ENCODE peak calls at places on chromosome 21, in five cellular contexts. U is GM12878, W is K562, M is H1, K is HCT116. I is an unnamed sample. For H3K4me1, the result is how much of the 10 kb centered on the place peaks cover.

GRCh38 chr21:19607983-19608668 is 1204.5 kb upstream of the TMPRSS15 start:
- DNase-seq in U (no peak), W (peak), M (no peak), K (no peak), I (no peak)

GRCh38 chr21:42542596-42542995 is 28.9 kb downstream of the SLC37A1 start:
- DNase-seq in U (no peak), W (no peak), M (no peak), K (no peak), I (no peak)

GRCh38 chr21:41247561-41247968 is 69.0 kb upstream of the FAM3B start:
- DNase-seq in U (no peak), W (peak), M (no peak), K (no peak), I (no peak)

GRCh38 chr21:25462517-25462971 is 144.7 kb downstream of the MRPL39 start:
- DNase-seq in U (peak), W (no peak), M (no peak), K (no peak), I (no peak)

GRCh38 chr21:27060190-27060589 is 93.3 kb upstream of the ADAMTS5 start:
- DNase-seq in U (no peak), W (no peak), M (no peak), K (no peak), I (no peak)

GRCh38 chr21:41582866-41583265 is 74.9 kb upstream of the TMPRSS2 start:
- DNase-seq in U (no peak), W (no peak), M (no peak), K (no peak), I (no peak)

GRCh38 chr21:44420416-44421205 is 34.7 kb upstream of the LRRC3 start:
- DNase-seq in U (no peak), W (no peak), M (no peak), K (no peak), I (no peak)

GRCh38 chr21:33685613-33686197 is 43.4 kb downstream of the ITSN1 start:
- DNase-seq in U (no peak), W (no peak), M (no peak), K (no peak), I (peak)

GRCh38 chr21:43340491-43341348 is 86.2 kb downstream of the SIK1 start:
- DNase-seq in U (no peak), W (peak), M (no peak), K (peak), I (peak)

GRCh38 chr21:16081304-16081703 is 351.5 kb downstream of the USP25 start:
- DNase-seq in U (no peak), W (no peak), M (no peak), K (no peak), I (no peak)

GRCh38 chr21:44418108-44418875 is 37.0 kb upstream of the LRRC3 start:
- DNase-seq in U (no peak), W (no peak), M (no peak), K (no peak), I (no peak)

GRCh38 chr21:44437696-44438431 is 17.4 kb upstream of the LRRC3 start:
- DNase-seq in U (no peak), W (no peak), M (no peak), K (no peak), I (no peak)

GRCh38 chr21:43779660-43780059 is 3.6 kb upstream of the CSTB start:
- DNase-seq in U (no peak), W (no peak), M (no peak), K (no peak), I (no peak)

GRCh38 chr21:41952568-41953248 is 1.1 kb downstream of the C2CD2 start:
- DNase-seq in U (no peak), W (no peak), M (no peak), K (no peak), I (no peak)

GRCh38 chr21:41481191-41481590 is 26.8 kb downstream of the TMPRSS2 start:
- DNase-seq in U (no peak), W (no peak), M (no peak), K (no peak), I (no peak)

GRCh38 chr21:29704719-29705118 is 235.1 kb downstream of the GRIK1 start:
- DNase-seq in U (no peak), W (no peak), M (no peak), K (no peak), I (no peak)

GRCh38 chr21:26199471-26199870 is 28.9 kb upstream of the APP start:
- DNase-seq in U (no peak), W (no peak), M (no peak), K (no peak), I (no peak)

GRCh38 chr21:33686386-33686785 is 44.1 kb downstream of the ITSN1 start:
- DNase-seq in U (no peak), W (no peak), M (no peak), K (no peak), I (no peak)

GRCh38 chr21:20388400-20388799 is 609.8 kb upstream of the NCAM2 start:
- DNase-seq in U (no peak), W (peak), M (no peak), K (no peak), I (no peak)

GRCh38 chr21:43303240-43304178 is 123.4 kb downstream of the SIK1 start:
- DNase-seq in U (no peak), W (no peak), M (no peak), K (no peak), I (no peak)

GRCh38 chr21:42169758-42170157 is 49.2 kb upstream of the ABCG1 start:
- DNase-seq in U (no peak), W (no peak), M (no peak), K (no peak), I (no peak)

GRCh38 chr21:41960386-41960785 is 6.6 kb upstream of the C2CD2 start:
- DNase-seq in U (no peak), W (no peak), M (no peak), K (no peak), I (no peak)

GRCh38 chr21:27173052-27173451 is 206.2 kb upstream of the ADAMTS5 start:
- DNase-seq in U (no peak), W (no peak), M (no peak), K (no peak), I (no peak)

GRCh38 chr21:20404915-20405314 is 593.3 kb upstream of the NCAM2 start:
- DNase-seq in U (no peak), W (peak), M (no peak), K (no peak), I (no peak)

GRCh38 chr21:29075706-29076447 is 2.4 kb upstream of the CCT8 start:
- DNase-seq in U (no peak), W (no peak), M (no peak), K (peak), I (no peak)

GRCh38 chr21:21715286-21715969 is 717.2 kb downstream of the NCAM2 start:
- DNase-seq in U (no peak), W (no peak), M (no peak), K (no peak), I (no peak)

GRCh38 chr21:10273196-10273595 is 248.2 kb upstream of the TPTE start:
- DNase-seq in U (no peak), W (no peak), M (no peak), K (no peak), I (no peak)

GRCh38 chr21:24367936-24368335 is 1239.3 kb downstream of the MRPL39 start:
- DNase-seq in U (no peak), W (no peak), M (no peak), K (no peak), I (no peak)

GRCh38 chr21:24045775-24046215 is 1561.5 kb downstream of the MRPL39 start:
- DNase-seq in U (no peak), W (peak), M (no peak), K (no peak), I (peak)

GRCh38 chr21:29991624-29992023 is 51.8 kb upstream of the GRIK1 start:
- DNase-seq in U (no peak), W (no peak), M (no peak), K (no peak), I (no peak)

GRCh38 chr21:44441581-44442265 is 13.6 kb upstream of the LRRC3 start:
- DNase-seq in U (no peak), W (no peak), M (no peak), K (no peak), I (no peak)

GRCh38 chr21:42666918-42667317 is 13.5 kb downstream of the PDE9A start:
- DNase-seq in U (no peak), W (no peak), M (no peak), K (no peak), I (no peak)

GRCh38 chr21:43312011-43312410 is 114.9 kb downstream of the SIK1 start:
- DNase-seq in U (no peak), W (no peak), M (no peak), K (no peak), I (no peak)

GRCh38 chr21:28910280-28910887 is 82.3 kb downstream of the LTN1 start:
- DNase-seq in U (no peak), W (no peak), M (no peak), K (no peak), I (no peak)

GRCh38 chr21:14755086-14755485 is 209.0 kb upstream of the SAMSN1 start:
- DNase-seq in U (no peak), W (peak), M (no peak), K (no peak), I (no peak)
- H3K4me1 ChIP-seq in U (under half), W (under half), M (under half), K (under half), I (under half)

GRCh38 chr21:38699048-38699447 is 106.7 kb upstream of the ETS2 start:
- DNase-seq in U (no peak), W (peak), M (no peak), K (no peak), I (peak)

GRCh38 chr21:38691626-38692025 is 114.1 kb upstream of the ETS2 start:
- DNase-seq in U (no peak), W (no peak), M (no peak), K (no peak), I (no peak)

GRCh38 chr21:38702196-38702595 is 103.5 kb upstream of the ETS2 start:
- DNase-seq in U (no peak), W (no peak), M (no peak), K (no peak), I (no peak)

DNA sequence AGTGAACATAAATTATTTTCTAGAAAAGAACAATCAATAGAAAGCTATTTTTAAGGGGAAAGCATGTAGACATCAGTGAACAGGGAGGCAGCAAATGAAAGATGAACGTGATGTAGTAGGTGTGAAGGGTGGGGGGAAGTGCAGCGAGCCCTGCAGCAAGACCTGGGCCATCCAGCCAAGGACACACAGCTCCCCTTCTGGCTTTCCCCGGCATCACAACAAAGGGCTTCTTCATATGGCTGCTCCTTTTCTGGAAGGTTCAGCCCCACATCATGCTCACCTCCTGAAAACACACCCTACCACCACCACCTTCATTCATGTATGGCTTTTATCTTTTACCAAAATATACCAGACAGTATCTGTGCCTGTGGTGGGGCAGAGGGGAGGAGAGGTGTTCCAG is 109.1 kb upstream of the ETS2 start:
- DNase-seq in U (no peak), W (no peak), M (no peak), K (no peak), I (no peak)
- TF ChIP-seq YY1 in U (no peak), W (no peak), M (no peak), K (no peak), I (no peak)

GRCh38 chr21:45788198-45788597 is 144.7 kb downstream of the PCBP3 start:
- DNase-seq in U (no peak), W (no peak), M (no peak), K (no peak), I (no peak)

GRCh38 chr21:45790427-45790826 is 146.9 kb downstream of the PCBP3 start:
- DNase-seq in U (no peak), W (no peak), M (no peak), K (no peak), I (no peak)

GRCh38 chr21:45786660-45787059 is 143.1 kb downstream of the PCBP3 start:
- DNase-seq in U (no peak), W (no peak), M (no peak), K (no peak), I (no peak)

GRCh38 chr21:45787371-45787770 is 143.8 kb downstream of the PCBP3 start:
- DNase-seq in U (no peak), W (no peak), M (no peak), K (no peak), I (no peak)

DNA sequence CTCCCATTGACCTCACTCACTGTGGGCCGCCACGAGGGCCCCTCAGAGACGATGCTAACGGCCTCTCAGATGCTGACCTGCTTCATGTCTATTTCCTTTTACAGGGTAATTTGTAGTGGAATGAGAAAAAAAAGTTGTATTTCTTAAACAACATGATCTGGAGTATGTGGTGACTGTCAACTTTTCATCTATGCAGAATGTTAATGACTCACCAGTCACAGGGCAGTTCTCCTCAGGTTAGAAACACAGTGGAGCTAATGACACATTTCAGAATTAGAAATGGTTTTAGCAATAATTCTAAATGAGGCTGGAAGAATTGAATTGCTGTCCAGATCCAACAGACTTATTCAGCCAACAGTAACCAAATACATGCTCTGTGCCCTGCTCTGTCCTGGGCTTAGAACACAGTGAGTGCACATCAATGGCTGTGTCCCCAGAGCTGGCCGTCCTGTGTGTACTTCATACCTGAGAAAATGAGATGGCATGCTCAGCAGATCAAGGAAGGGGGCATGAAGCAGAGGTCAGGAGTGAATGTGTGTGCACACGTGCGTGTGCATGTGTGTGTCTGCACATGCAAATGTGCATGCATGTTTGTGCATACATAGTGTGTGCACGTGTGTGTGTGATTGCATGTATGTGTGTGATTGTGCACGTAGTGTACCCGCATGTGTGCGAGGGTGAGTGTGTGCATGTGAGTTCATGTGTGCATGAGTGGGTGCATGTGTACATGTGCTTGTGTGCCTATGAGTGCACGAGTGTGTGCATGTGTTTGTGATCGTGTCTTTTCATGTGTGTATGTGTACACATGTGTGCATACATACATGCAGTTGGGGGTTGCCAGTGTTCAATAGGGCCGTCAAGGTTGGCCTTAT is 145.3 kb downstream of the PCBP3 start:
- DNase-seq in U (no peak), W (no peak), M (no peak), K (no peak), I (no peak)
- H3K4me1 ChIP-seq in U (under half), W (under half), M (under half), K (under half), I (under half)

GRCh38 chr21:17949395-17949794 is 130.2 kb upstream of the C21orf91 start:
- DNase-seq in U (no peak), W (no peak), M (no peak), K (no peak), I (no peak)

DNA sequence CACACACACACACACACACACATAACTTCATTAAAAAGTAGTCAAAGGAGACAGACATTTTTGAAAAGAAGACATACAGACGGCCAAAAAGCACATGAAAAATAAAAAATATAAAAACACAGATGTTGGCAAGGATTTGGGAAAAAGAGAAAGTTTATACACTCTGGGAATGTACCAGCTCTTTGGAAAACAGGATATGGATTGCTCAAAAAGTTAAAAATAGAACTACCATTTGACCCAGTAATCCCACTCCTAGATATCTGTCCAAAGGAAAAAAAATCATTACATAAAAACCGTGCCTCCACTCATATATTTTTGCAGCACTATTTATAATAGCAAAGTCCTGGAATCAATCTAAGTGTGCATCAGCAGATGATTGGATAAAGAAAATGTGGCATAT is 128.4 kb upstream of the C21orf91 start:
- DNase-seq in U (no peak), W (no peak), M (no peak), K (no peak), I (no peak)
- TF ChIP-seq YY1 in U (no peak), W (no peak), M (no peak), K (no peak), I (no peak)

GRCh38 chr21:35223480-35224156 is 174.5 kb upstream of the RUNX1 start:
- DNase-seq in U (no peak), W (no peak), M (no peak), K (no peak), I (no peak)
- H3K4me1 ChIP-seq in U (under half), W (under half), M (under half), K (under half), I (under half)

DNA sequence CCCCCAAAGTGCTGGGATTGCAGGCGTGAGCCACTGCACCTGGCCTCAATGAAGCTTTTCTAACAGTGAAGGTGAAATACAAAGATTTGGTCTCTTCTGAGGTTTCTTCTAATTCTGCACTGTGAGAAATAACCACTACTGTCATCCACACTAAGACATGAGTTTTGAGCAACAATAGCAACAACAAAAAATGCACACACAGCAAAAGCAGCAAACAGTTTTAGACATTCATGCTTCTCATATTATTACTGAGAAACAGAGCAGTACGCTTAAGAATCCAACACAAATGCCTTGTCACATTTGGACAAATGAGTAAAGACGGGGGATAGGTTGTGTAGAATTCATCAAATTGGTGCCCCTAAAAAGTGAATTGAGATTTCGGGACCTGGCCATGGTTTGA is 116.4 kb downstream of the SIM2 start:
- DNase-seq in U (no peak), W (no peak), M (no peak), K (no peak), I (no peak)
- TF ChIP-seq YY1 in U (no peak), W (no peak), M (no peak), K (no peak), I (no peak)

GRCh38 chr21:31913191-31913608 is 40.4 kb downstream of the HUNK start:
- DNase-seq in U (no peak), W (no peak), M (no peak), K (no peak), I (no peak)

GRCh38 chr21:31915566-31915965 is 42.7 kb downstream of the HUNK start:
- DNase-seq in U (no peak), W (no peak), M (no peak), K (no peak), I (no peak)

GRCh38 chr21:31917108-31917507 is 44.3 kb downstream of the HUNK start:
- DNase-seq in U (no peak), W (no peak), M (no peak), K (no peak), I (no peak)

GRCh38 chr21:31912501-31912900 is 39.7 kb downstream of the HUNK start:
- DNase-seq in U (no peak), W (no peak), M (no peak), K (no peak), I (no peak)

GRCh38 chr21:31914472-31914871 is 41.7 kb downstream of the HUNK start:
- DNase-seq in U (no peak), W (no peak), M (no peak), K (no peak), I (no peak)
- H3K4me1 ChIP-seq in U (under half), W (under half), M (under half), K (under half), I (under half)

GRCh38 chr21:45588086-45588825 is 46.0 kb upstream of the SLC19A1 start:
- DNase-seq in U (no peak), W (no peak), M (no peak), K (no peak), I (no peak)
- TF ChIP-seq YY1 in U (no peak), W (no peak), M (no peak), K (no peak), I (no peak)

I was measured in NT2/D1.